ENCODE peak calls at places on chromosome 15, in four cellular contexts. Z is HepG2, B is K562, M is SK-N-SH. T is an unnamed sample.

GRCh38 chr15:62075595-62076279 is 9.0 kb downstream of the C2CD4A start:
- DNase-seq in Z (no peak), B (no peak), M (no peak), T (no peak)

GRCh38 chr15:81987628-81988027 is 58.2 kb downstream of the MEX3B start:
- DNase-seq in Z (no peak), B (no peak), M (no peak), T (no peak)

GRCh38 chr15:37289109-37289765 is 188.9 kb upstream of the MEIS2 start:
- DNase-seq in Z (peak; percentile 1), B (no peak), M (peak; percentile 19), T (peak; percentile 8)

GRCh38 chr15:66231421-66232266 is 21.9 kb downstream of the MEGF11 start:
- DNase-seq in Z (no peak), B (no peak), M (peak; percentile 42), T (no peak)

GRCh38 chr15:63905558-63906265 is 72.0 kb upstream of the HERC1 start:
- DNase-seq in Z (no peak), B (no peak), M (no peak), T (no peak)

GRCh38 chr15:58043192-58043903 is 22.2 kb downstream of the ALDH1A2 start:
- DNase-seq in Z (peak; percentile 27), B (peak; percentile 45), M (no peak), T (peak; percentile 29)

GRCh38 chr15:86526938-86527735 is 447.5 kb downstream of the AGBL1 start:
- DNase-seq in Z (no peak), B (no peak), M (no peak), T (no peak)

GRCh38 chr15:42184313-42184712 is 23.8 kb downstream of the VPS39 start:
- DNase-seq in Z (no peak), B (no peak), M (no peak), T (no peak)

GRCh38 chr15:36757189-36757814 is 177.9 kb downstream of the CDIN1 start:
- DNase-seq in Z (no peak), B (no peak), M (no peak), T (no peak)

GRCh38 chr15:67997996-67998395 is 56.1 kb upstream of the PIAS1 start:
- DNase-seq in Z (no peak), B (no peak), M (no peak), T (no peak)

GRCh38 chr15:48355377-48355776 is 24.1 kb downstream of the DUT start:
- DNase-seq in Z (peak; percentile 54), B (no peak), M (no peak), T (no peak)

GRCh38 chr15:49673861-49674260 is 53.0 kb downstream of the DTWD1 start:
- DNase-seq in Z (no peak), B (no peak), M (no peak), T (no peak)

GRCh38 chr15:85624241-85624855 is 170.4 kb downstream of the KLHL25 start:
- DNase-seq in Z (no peak), B (no peak), M (no peak), T (no peak)

GRCh38 chr15:48096355-48096786 is 24.4 kb upstream of the SLC24A5 start:
- DNase-seq in Z (no peak), B (no peak), M (no peak), T (no peak)

GRCh38 chr15:66017009-66017408 is 147.7 kb downstream of the RAB11A start:
- DNase-seq in Z (no peak), B (peak; percentile 19), M (peak; percentile 64), T (no peak)

GRCh38 chr15:43868412-43868811 is 41.6 kb downstream of the WDR76 start:
- DNase-seq in Z (no peak), B (no peak), M (no peak), T (no peak)

GRCh38 chr15:95025924-95026728 is 794.8 kb downstream of the MCTP2 start:
- DNase-seq in Z (no peak), B (peak; percentile 63), M (peak; percentile 24), T (peak; percentile 13)

GRCh38 chr15:62790531-62790930 is 252.0 kb upstream of the TPM1 start:
- DNase-seq in Z (no peak), B (no peak), M (no peak), T (no peak)

GRCh38 chr15:95853350-95853749 is 477.1 kb upstream of the NR2F2 start:
- DNase-seq in Z (no peak), B (no peak), M (no peak), T (no peak)

GRCh38 chr15:82662641-82663040 is 15.5 kb upstream of the CPEB1 start:
- DNase-seq in Z (no peak), B (no peak), M (no peak), T (no peak)

GRCh38 chr15:76575177-76576078 is 238.9 kb downstream of the ISL2 start:
- DNase-seq in Z (no peak), B (no peak), M (no peak), T (no peak)

GRCh38 chr15:34584321-34584668 is 844 bp upstream of the GOLGA8B start:
- DNase-seq in Z (no peak), B (no peak), M (no peak), T (no peak)

GRCh38 chr15:77024273-77025065 is 29.5 kb downstream of the PSTPIP1 start:
- DNase-seq in Z (peak; percentile 21), B (peak; percentile 85), M (peak; percentile 94), T (no peak)

GRCh38 chr15:48177383-48177874 is 666 bp downstream of the MYEF2 start:
- DNase-seq in Z (no peak), B (no peak), M (peak; percentile 11), T (no peak)

GRCh38 chr15:81029416-81030367 is 29.0 kb downstream of the TLNRD1 start:
- DNase-seq in Z (no peak), B (no peak), M (no peak), T (no peak)

GRCh38 chr15:70086636-70087035 is 11.1 kb downstream of the TLE3 start:
- DNase-seq in Z (no peak), B (no peak), M (no peak), T (no peak)

GRCh38 chr15:96115642-96116041 is 214.9 kb upstream of the NR2F2 start:
- DNase-seq in Z (no peak), B (no peak), M (no peak), T (no peak)

GRCh38 chr15:75966073-75966472 is 46.2 kb downstream of the NRG4 start:
- DNase-seq in Z (no peak), B (no peak), M (no peak), T (no peak)

GRCh38 chr15:82051664-82052063 is 5.8 kb upstream of the MEX3B start:
- DNase-seq in Z (no peak), B (no peak), M (no peak), T (no peak)

DNA sequence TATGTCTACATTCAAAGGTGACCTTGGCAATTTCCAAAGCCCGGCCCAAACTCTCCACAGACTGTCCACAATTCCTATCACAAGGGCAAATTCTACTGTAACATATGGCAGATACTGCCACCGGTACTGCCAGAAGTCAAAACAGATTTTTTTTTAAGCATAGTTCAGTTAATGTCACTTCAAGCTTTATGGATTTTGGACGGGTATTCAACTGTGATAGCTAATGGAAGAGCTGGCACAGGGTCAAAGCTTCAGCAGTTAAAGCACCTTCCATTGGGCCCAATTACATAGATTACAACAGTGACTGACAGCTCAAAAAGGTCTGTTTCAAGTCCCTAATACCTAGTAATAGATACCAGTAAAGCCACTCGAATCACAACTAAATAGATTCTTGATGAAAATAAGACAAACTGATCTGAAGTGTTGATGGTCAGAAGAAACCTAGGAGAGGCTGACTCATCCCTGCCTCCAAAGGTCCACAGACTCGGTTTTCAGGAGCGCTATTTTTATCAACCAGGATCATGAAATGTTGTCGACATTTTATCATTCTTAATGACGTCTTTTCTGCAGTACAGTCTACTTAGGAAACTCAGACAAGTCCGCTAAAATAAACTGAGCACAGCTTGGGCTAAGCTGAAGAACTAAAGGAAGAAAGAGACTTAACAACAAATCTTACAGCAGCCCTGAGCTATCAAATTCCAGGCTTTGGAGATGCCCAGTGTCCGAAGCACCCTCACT is 38.7 kb downstream of the ANXA2 start:
- DNase-seq in Z (no peak), B (no peak), M (peak; percentile 71), T (no peak)
- TF ChIP-seq ELF1 in Z (no peak), B (no peak), M (no peak), T (no peak)

DNA sequence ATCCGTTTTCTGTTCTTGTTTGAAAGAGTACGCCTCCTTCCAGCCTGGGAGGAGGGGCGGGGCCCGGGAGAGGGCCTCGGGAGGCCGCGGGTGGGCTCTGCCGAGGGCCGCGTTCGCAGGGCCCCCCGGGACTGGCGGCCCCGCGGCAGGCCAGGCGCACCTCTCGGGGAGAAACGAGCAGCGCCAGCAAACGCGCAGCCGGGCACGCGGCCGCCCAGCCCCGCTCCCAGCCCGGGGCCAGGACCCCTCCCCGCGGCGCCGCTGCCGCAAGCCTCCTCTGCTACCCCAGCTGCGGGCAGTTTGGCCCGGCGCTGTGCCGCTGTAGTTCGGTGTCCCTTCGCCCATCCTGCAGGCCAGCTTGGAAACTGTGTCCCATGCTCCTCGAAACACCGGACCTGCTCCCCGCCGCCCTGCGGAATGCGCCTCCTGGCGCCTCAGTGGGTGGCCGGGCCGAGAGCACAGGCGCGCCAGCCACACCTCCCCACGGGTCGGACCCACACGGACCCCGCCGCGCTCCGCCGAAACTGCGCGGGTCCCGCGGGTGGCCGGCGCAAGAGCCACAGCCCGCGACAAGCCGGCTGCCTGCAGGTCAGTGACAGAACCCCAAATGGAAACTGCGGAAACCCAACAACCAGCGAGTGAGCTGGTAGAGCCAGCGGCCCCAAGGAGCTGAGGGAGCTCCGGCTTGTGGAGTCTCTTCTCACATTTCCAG is 2.2 kb downstream of the OCA2 start:
- DNase-seq in Z (no peak), B (no peak), M (no peak), T (no peak)
- TF ChIP-seq RAD21 in Z (no peak), B (no peak), M (no peak), T (no peak)

GRCh38 chr15:72368895-72369294 is 6.9 kb downstream of the HEXA start:
- DNase-seq in Z (no peak), B (no peak), M (no peak), T (no peak)
- TF ChIP-seq ELF1 in Z (no peak), B (no peak), M (no peak), T (no peak)

DNA sequence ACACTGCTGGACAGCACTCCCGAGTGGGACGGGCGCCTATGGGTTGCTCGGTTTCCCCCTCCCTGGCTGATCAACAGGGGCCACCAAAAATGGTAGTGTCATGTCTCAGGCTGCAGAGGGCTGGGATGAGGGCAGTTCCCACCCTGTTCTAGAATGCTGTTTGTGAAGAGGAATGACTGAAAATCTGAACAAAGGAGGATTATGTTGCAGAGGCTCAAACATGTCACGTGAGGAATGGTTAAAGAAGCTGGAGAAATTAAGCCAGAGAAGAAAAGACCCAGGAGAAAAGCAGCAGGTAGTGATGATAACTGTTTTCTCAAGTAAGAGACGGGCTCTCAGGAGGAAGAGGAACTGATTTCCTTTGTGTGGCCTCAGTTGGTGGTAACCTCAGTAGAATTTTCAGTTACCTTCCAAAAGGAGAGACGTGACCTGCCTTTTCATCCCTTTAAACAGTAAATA is 10.4 kb downstream of the SPG21 start:
- DNase-seq in Z (no peak), B (no peak), M (no peak), T (no peak)
- TF ChIP-seq RAD21 in Z (no peak), B (no peak), M (no peak), T (no peak)

GRCh38 chr15:26757156-26757555 is 15.7 kb downstream of the GABRB3 start:
- DNase-seq in Z (no peak), B (no peak), M (no peak), T (no peak)

GRCh38 chr15:26758079-26758478 is 14.8 kb downstream of the GABRB3 start:
- DNase-seq in Z (no peak), B (no peak), M (no peak), T (no peak)

DNA sequence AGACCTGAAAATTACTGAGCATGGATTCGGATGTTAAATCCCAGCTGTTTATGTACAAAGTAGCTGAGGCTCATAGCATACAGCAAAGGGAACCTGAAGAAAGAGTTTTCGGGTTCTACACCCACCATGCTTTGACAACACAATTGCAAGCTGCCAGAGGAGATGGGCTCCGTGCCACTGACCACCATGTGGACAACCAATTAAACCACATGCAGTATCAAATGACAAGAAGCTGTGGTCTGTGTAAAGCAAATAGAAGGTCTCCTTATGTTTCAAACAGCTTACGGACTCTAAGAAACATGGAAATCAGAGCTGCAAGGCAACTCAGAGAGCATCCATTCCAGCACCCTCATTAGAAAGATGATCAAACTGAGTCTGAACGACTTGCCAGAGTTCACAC is 12.9 kb downstream of the GABRB3 start:
- DNase-seq in Z (no peak), B (no peak), M (no peak), T (no peak)
- TF ChIP-seq ELF1 in Z (no peak), B (no peak), M (no peak), T (no peak)